ENCODE peak calls at places on chromosomes 2 and 18, in four cellular contexts. L is hepatocyte, D is Peyer's patch, X is A549. Q is an unnamed sample.

GRCh38 chr2:59196511-59196910 is 955.4 kb upstream of the FANCL start:
- DNase-seq in L (no peak), D (no peak), X (no peak), Q (peak; percentile 37)

GRCh38 chr2:227479865-227480475 is 8.0 kb downstream of the AGFG1 start:
- DNase-seq in L (no peak), D (no peak), X (peak; percentile 41), Q (peak; percentile 31)

GRCh38 chr18:55763298-55763697 is 175.3 kb upstream of the TCF4 start:
- DNase-seq in L (peak; percentile 59), D (no peak), X (peak; percentile 3), Q (peak; percentile 60)

GRCh38 chr2:222208010-222208690 is 90.6 kb downstream of the PAX3 start:
- DNase-seq in L (no peak), D (no peak), X (no peak), Q (no peak)

GRCh38 chr18:57122906-57123510 is 23.9 kb upstream of the BOD1L2 start:
- DNase-seq in L (no peak), D (no peak), X (no peak), Q (no peak)

GRCh38 chr18:29225351-29225750 is 1048.4 kb upstream of the CDH2 start:
- DNase-seq in L (no peak), D (no peak), X (no peak), Q (no peak)

GRCh38 chr2:11481426-11481788 is 15.4 kb upstream of the E2F6 start:
- DNase-seq in L (no peak), D (no peak), X (no peak), Q (no peak)

GRCh38 chr18:79068299-79068945 is 772 bp upstream of the ATP9B start:
- DNase-seq in L (no peak), D (no peak), X (no peak), Q (peak; percentile 15)

GRCh38 chr18:65352183-65352582 is 398.6 kb upstream of the CDH7 start:
- DNase-seq in L (no peak), D (no peak), X (no peak), Q (no peak)

GRCh38 chr2:238873841-238874240 is 26.0 kb downstream of the TWIST2 start:
- DNase-seq in L (no peak), D (peak; percentile 22), X (no peak), Q (no peak)

GRCh38 chr2:102717308-102718018 is 44.4 kb upstream of the TMEM182 start:
- DNase-seq in L (no peak), D (no peak), X (no peak), Q (peak; percentile 71)

GRCh38 chr2:67486041-67486796 is 89.1 kb downstream of the ETAA1 start:
- DNase-seq in L (peak; percentile 22), D (no peak), X (no peak), Q (peak; percentile 76)

GRCh38 chr2:203777030-203777429 is 70.6 kb downstream of the CD28 start:
- DNase-seq in L (no peak), D (no peak), X (no peak), Q (no peak)

GRCh38 chr2:188524519-188525113 is 232.9 kb downstream of the GULP1 start:
- DNase-seq in L (peak; percentile 72), D (peak; percentile 46), X (peak; percentile 10), Q (peak; percentile 54)

GRCh38 chr2:105328281-105329196 is 996 bp downstream of the TGFBRAP1 start:
- DNase-seq in L (peak; percentile 24), D (peak; percentile 53), X (no peak), Q (peak; percentile 80)

GRCh38 chr2:238853724-238854123 is 5.8 kb downstream of the TWIST2 start:
- DNase-seq in L (no peak), D (no peak), X (no peak), Q (no peak)

GRCh38 chr2:170719810-170720209 is 4.7 kb downstream of the SP5 start:
- DNase-seq in L (no peak), D (no peak), X (no peak), Q (no peak)
- H3K4me3 ChIP-seq in L (no peak overlapping the region), D (no peak overlapping the region), X (no peak overlapping the region), Q (no peak overlapping the region)

GRCh38 chr2:202031261-202031986 is 2.2 kb upstream of the FZD7 start:
- DNase-seq in L (no peak), D (no peak), X (no peak), Q (no peak)

GRCh38 chr2:202032841-202033316 is 776 bp upstream of the FZD7 start:
- DNase-seq in L (peak; percentile 84), D (peak; percentile 74), X (peak; percentile 49), Q (peak; percentile 51)

GRCh38 chr2:202034249-202035088 is 814 bp downstream of the FZD7 start:
- DNase-seq in L (peak; percentile 68), D (peak; percentile 55), X (peak; percentile 16), Q (peak; percentile 54)

GRCh38 chr2:202035089-202035940 is 1.7 kb downstream of the FZD7 start:
- DNase-seq in L (peak; percentile 83), D (peak; percentile 73), X (no peak), Q (peak; percentile 40)

GRCh38 chr2:202033317-202034248 is at the start of gene FZD7:
- DNase-seq in L (peak; percentile 96), D (peak; percentile 96), X (peak; percentile 72), Q (peak; percentile 92)
- TF ChIP-seq CTCF in L (peak; percentile 29), D (peak; percentile 44), X (no peak), Q (peak; percentile 29)

DNA sequence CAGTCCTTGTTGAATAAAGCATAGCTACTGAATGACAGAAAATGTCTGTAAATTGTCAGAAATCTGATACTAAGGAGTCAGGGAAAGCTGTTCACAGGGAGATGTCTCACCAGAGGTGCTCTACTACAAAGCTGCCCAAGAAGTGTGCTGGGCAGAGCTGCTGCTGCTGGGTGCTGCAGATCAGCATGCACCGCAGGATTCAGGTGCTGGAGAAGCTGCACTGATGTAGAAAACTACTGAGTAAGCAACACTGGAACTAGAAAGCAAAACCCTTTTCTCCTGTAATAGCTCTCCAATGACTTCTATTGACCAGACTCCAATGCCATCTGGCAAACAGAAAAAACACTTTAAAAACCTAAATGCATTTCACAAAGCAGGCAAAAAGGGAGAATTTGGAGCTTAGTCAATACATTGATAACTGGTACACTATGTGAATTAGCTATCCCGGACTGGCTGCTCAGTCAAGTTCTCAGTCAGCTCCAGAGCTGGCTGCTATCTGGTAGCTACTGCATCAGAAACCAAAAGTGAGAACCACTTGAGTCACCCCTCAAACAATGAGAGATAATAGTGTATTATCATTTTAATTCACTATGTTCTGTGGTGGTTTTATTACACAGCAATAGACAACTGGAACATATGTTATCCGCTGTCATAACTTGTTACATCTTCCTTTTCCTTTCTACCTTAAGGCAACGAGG is 493.1 kb downstream of the CPS1 start:
- DNase-seq in L (no peak), D (no peak), X (no peak), Q (no peak)
- H3K4me3 ChIP-seq in L (no peak overlapping the region), D (no peak overlapping the region), X (no peak overlapping the region), Q (no peak overlapping the region)

DNA sequence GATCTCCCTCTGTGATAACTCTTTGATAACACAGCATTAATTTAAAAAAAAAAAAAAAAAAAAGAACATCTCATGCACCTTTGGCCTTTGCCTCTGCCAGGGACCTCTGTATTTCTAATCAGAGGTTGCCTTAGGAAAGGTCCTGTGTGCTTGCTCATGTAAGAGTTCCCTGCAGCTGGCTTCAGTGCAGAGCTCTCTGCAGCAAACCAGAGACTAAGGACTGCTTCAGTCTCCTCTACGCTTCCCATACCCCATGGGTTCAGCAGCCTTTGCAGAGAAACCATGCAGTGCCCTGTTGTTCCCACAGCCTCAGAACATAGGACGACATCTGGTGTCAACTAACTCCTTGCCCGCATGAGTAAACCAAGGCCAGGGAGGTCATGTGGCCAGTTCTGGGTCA is 236.6 kb upstream of the KLHL29 start:
- DNase-seq in L (no peak), D (no peak), X (no peak), Q (no peak)
- TF ChIP-seq CTCF in L (no peak), D (no peak), X (no peak), Q (no peak)

DNA sequence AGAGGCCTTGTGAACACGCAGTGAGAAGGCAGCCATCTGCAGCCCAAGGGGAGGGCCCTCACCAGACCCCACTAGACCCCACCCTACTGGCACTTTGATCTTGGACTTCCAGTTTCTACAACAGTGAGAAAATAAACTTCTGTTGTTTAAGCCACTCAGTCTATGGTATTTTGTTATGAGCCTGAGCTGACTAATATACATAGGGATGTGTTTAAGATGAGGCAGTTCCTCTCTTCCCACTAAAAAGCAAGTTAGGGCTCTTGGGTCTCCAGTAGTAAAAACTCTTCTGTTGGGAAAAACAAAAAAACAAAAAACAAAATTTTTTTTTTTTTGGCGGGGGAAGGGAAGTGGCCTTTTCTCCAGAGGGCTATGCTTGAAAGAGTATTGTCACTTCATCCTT is 233.2 kb upstream of the SMAD7 start:
- DNase-seq in L (no peak), D (no peak), X (no peak), Q (no peak)
- H3K4me3 ChIP-seq in L (no peak overlapping the region), D (no peak overlapping the region), X (no peak overlapping the region), Q (no peak overlapping the region)

GRCh38 chr2:163187995-163188655 is 349.6 kb upstream of the KCNH7 start:
- DNase-seq in L (no peak), D (no peak), X (no peak), Q (peak; percentile 56)

GRCh38 chr2:163187119-163187518 is 348.6 kb upstream of the KCNH7 start:
- DNase-seq in L (no peak), D (no peak), X (no peak), Q (no peak)

GRCh38 chr2:163191372-163191771 is 352.8 kb upstream of the KCNH7 start:
- DNase-seq in L (peak; percentile 54), D (peak; percentile 46), X (peak; percentile 21), Q (peak; percentile 65)
- TF ChIP-seq CTCF in L (peak; percentile 74), D (peak; percentile 34), X (peak; percentile 87), Q (peak; percentile 72)

GRCh38 chr2:38719706-38720105 is 31.5 kb downstream of the SRSF7 start:
- DNase-seq in L (no peak), D (peak; percentile 25), X (no peak), Q (no peak)

GRCh38 chr2:38720613-38721241 is 30.4 kb downstream of the SRSF7 start:
- DNase-seq in L (peak; percentile 76), D (peak; percentile 53), X (no peak), Q (peak; percentile 86)

GRCh38 chr2:38722271-38723115 is 28.7 kb downstream of the SRSF7 start:
- DNase-seq in L (no peak), D (no peak), X (no peak), Q (no peak)

GRCh38 chr2:38728694-38729093 is 22.5 kb downstream of the SRSF7 start:
- DNase-seq in L (no peak), D (no peak), X (no peak), Q (no peak)

GRCh38 chr2:38723173-38723572 is 28.0 kb downstream of the SRSF7 start:
- DNase-seq in L (no peak), D (no peak), X (no peak), Q (no peak)
- H3K4me3 ChIP-seq in L (no peak overlapping the region), D (no peak overlapping the region), X (no peak overlapping the region), Q (no peak overlapping the region)